ENCODE peak calls at places on chromosomes 4 and X, in six cellular contexts. One of them, this sample, is unnamed.

GRCh38 chrX:49838374-49838773 is 9.3 kb downstream of the PAGE4 start:
- DNase-seq in amniotic stem cell: no peak
- DNase-seq in endodermal cell: peak; percentile 68
- DNase-seq in posterior vena cava: no peak
- DNase-seq in mammary epithelial cell: peak; percentile 20
- DNase-seq in germinal center: peak; percentile 2
- DNase-seq in this sample: no peak

GRCh38 chr4:169604131-169604900 is 8.1 kb downstream of the NEK1 start:
- DNase-seq in amniotic stem cell: no peak
- DNase-seq in mammary epithelial cell: peak; percentile 78
- DNase-seq in endodermal cell: no peak
- DNase-seq in posterior vena cava: no peak
- DNase-seq in germinal center: no peak
- DNase-seq in this sample: no peak

GRCh38 chrX:133948895-133949294 is 36.5 kb downstream of the GPC3 start:
- DNase-seq in posterior vena cava: no peak
- DNase-seq in amniotic stem cell: no peak
- DNase-seq in mammary epithelial cell: no peak
- DNase-seq in germinal center: no peak
- DNase-seq in endodermal cell: no peak
- DNase-seq in this sample: no peak

GRCh38 chrX:40459576-40460158 is 121.1 kb upstream of the ATP6AP2 start:
- DNase-seq in posterior vena cava: no peak
- DNase-seq in endodermal cell: peak; percentile 74
- DNase-seq in mammary epithelial cell: no peak
- DNase-seq in germinal center: no peak
- DNase-seq in amniotic stem cell: no peak
- DNase-seq in this sample: no peak

GRCh38 chr4:5636766-5637670 is 71.3 kb downstream of the EVC2 start:
- DNase-seq in mammary epithelial cell: no peak
- DNase-seq in posterior vena cava: no peak
- DNase-seq in germinal center: no peak
- DNase-seq in amniotic stem cell: no peak
- DNase-seq in endodermal cell: no peak
- DNase-seq in this sample: no peak

GRCh38 chr4:116016201-116016600 is 902.8 kb upstream of the NDST4 start:
- DNase-seq in mammary epithelial cell: peak; percentile 96
- DNase-seq in germinal center: no peak
- DNase-seq in posterior vena cava: no peak
- DNase-seq in amniotic stem cell: no peak
- DNase-seq in endodermal cell: no peak
- DNase-seq in this sample: no peak

GRCh38 chr4:38678078-38678477 is 14.1 kb downstream of the KLF3 start:
- DNase-seq in endodermal cell: peak; percentile 11
- DNase-seq in mammary epithelial cell: peak; percentile 58
- DNase-seq in amniotic stem cell: peak; percentile 28
- DNase-seq in germinal center: no peak
- DNase-seq in posterior vena cava: no peak
- DNase-seq in this sample: no peak

GRCh38 chr4:118775405-118775804 is 60.5 kb downstream of the SEC24D start:
- DNase-seq in germinal center: no peak
- DNase-seq in endodermal cell: no peak
- DNase-seq in mammary epithelial cell: no peak
- DNase-seq in amniotic stem cell: no peak
- DNase-seq in posterior vena cava: no peak
- DNase-seq in this sample: no peak

GRCh38 chr4:163228648-163229047 is 62.0 kb upstream of the NAF1 start:
- DNase-seq in posterior vena cava: no peak
- DNase-seq in germinal center: no peak
- DNase-seq in mammary epithelial cell: no peak
- DNase-seq in amniotic stem cell: no peak
- DNase-seq in endodermal cell: no peak
- DNase-seq in this sample: no peak

GRCh38 chr4:168360271-168360670 is 41.7 kb upstream of the DDX60 start:
- DNase-seq in mammary epithelial cell: no peak
- DNase-seq in posterior vena cava: no peak
- DNase-seq in amniotic stem cell: no peak
- DNase-seq in germinal center: no peak
- DNase-seq in endodermal cell: no peak
- DNase-seq in this sample: no peak

GRCh38 chr4:134862116-134862515 is 660.5 kb upstream of the PABPC4L start:
- DNase-seq in posterior vena cava: no peak
- DNase-seq in endodermal cell: no peak
- DNase-seq in amniotic stem cell: no peak
- DNase-seq in germinal center: no peak
- DNase-seq in mammary epithelial cell: no peak
- DNase-seq in this sample: no peak

GRCh38 chrX:11754958-11755645 is 2.9 kb upstream of the MSL3 start:
- DNase-seq in amniotic stem cell: no peak
- DNase-seq in posterior vena cava: no peak
- DNase-seq in germinal center: no peak
- DNase-seq in mammary epithelial cell: no peak
- DNase-seq in endodermal cell: no peak
- DNase-seq in this sample: no peak

GRCh38 chrX:30654989-30655607 is 1.9 kb downstream of the GK start:
- DNase-seq in posterior vena cava: no peak
- DNase-seq in amniotic stem cell: no peak
- DNase-seq in mammary epithelial cell: peak; percentile 50
- DNase-seq in germinal center: no peak
- DNase-seq in endodermal cell: no peak
- DNase-seq in this sample: no peak

GRCh38 chr4:153529646-153530045 is 63.5 kb downstream of the TMEM131L start:
- DNase-seq in mammary epithelial cell: no peak
- DNase-seq in amniotic stem cell: no peak
- DNase-seq in germinal center: no peak
- DNase-seq in posterior vena cava: no peak
- DNase-seq in endodermal cell: no peak
- DNase-seq in this sample: no peak

GRCh38 chr4:11271263-11271662 is 157.4 kb downstream of the HS3ST1 start:
- DNase-seq in germinal center: no peak
- DNase-seq in mammary epithelial cell: no peak
- DNase-seq in posterior vena cava: no peak
- DNase-seq in amniotic stem cell: no peak
- DNase-seq in endodermal cell: no peak
- DNase-seq in this sample: no peak

GRCh38 chr4:140152015-140152703 is 1.8 kb downstream of the MAML3 start:
- DNase-seq in germinal center: peak; percentile 87
- DNase-seq in endodermal cell: peak; percentile 81
- DNase-seq in mammary epithelial cell: no peak
- DNase-seq in posterior vena cava: peak; percentile 90
- DNase-seq in amniotic stem cell: no peak
- DNase-seq in this sample: no peak